ENCODE peak calls at places on chromosomes 7 and 10, in eight cellular contexts. Z is T-helper 1 cell, X is left ventricle myocardium inferior, T is naive B cell, E is stomach, D is AG10803, N is mesendoderm, V is AG04449. S is an unnamed sample.

GRCh38 chr7:124575181-124575580 is 190.4 kb downstream of the GPR37 start:
- DNase-seq in E (no peak), Z (no peak), V (no peak), X (no peak), T (no peak), D (no peak), N (no peak), S (no peak)

GRCh38 chr7:110871856-110872255 is 219.1 kb upstream of the LRRN3 start:
- DNase-seq in X (no peak), T (no peak), N (no peak), V (no peak), E (no peak), D (no peak), Z (no peak), S (no peak)

GRCh38 chr10:123582084-123582989 is 83.8 kb upstream of the GPR26 start:
- DNase-seq in E (peak), N (peak), D (peak), T (peak), Z (no peak), X (peak), V (peak), S (peak)

GRCh38 chr7:127107601-127108007 is 145.1 kb downstream of the GRM8 start:
- DNase-seq in D (peak), N (peak), Z (no peak), V (no peak), E (peak), X (no peak), T (peak), S (no peak)

GRCh38 chr10:7297094-7297493 is 113.7 kb downstream of the SFMBT2 start:
- DNase-seq in X (no peak), V (no peak), D (no peak), N (no peak), E (no peak), T (no peak), Z (no peak), S (no peak)

GRCh38 chr7:116521046-116521664 is 3.7 kb upstream of the CAV1 start:
- DNase-seq in X (no peak), D (no peak), V (no peak), N (no peak), T (no peak), Z (no peak), E (no peak), S (no peak)

GRCh38 chr7:138186951-138187351 is 110.7 kb downstream of the AKR1D1 start:
- DNase-seq in X (no peak), Z (no peak), E (no peak), V (no peak), N (no peak), D (peak), T (no peak), S (no peak)

GRCh38 chr10:116912162-116912561 is 62.9 kb downstream of the ENO4 start:
- DNase-seq in N (no peak), V (no peak), D (no peak), T (no peak), E (no peak), X (no peak), Z (no peak), S (no peak)

GRCh38 chr10:30013684-30014246 is 45.6 kb downstream of the JCAD start:
- DNase-seq in V (no peak), Z (no peak), T (no peak), N (no peak), D (no peak), X (peak), E (peak), S (no peak)

GRCh38 chr10:16116404-16117304 is 256.3 kb upstream of the MINDY3 start:
- DNase-seq in E (no peak), D (peak), T (no peak), N (peak), X (no peak), Z (no peak), V (no peak), S (no peak)

GRCh38 chr7:94303736-94304135 is 91.0 kb upstream of the COL1A2 start:
- DNase-seq in V (peak), Z (no peak), X (no peak), T (no peak), N (no peak), E (no peak), D (peak), S (no peak)

GRCh38 chr7:104272767-104273384 is 55.5 kb upstream of the LHFPL3 start:
- DNase-seq in N (peak), T (no peak), Z (no peak), D (peak), V (peak), X (no peak), E (no peak), S (no peak)

GRCh38 chr10:17062493-17063487 is 66.8 kb downstream of the CUBN start:
- DNase-seq in T (no peak), E (no peak), X (no peak), D (peak), V (peak), Z (no peak), N (peak), S (peak)

GRCh38 chr10:77415311-77415960 is 222.2 kb downstream of the KCNMA1 start:
- DNase-seq in X (no peak), N (no peak), T (no peak), V (no peak), D (peak), E (no peak), Z (no peak), S (no peak)

GRCh38 chr7:132516042-132516840 is 60.0 kb downstream of the PLXNA4 start:
- DNase-seq in V (no peak), E (no peak), Z (no peak), N (peak), T (no peak), D (peak), X (no peak), S (no peak)

GRCh38 chr10:60974463-60975149 is 30.6 kb upstream of the RHOBTB1 start:
- DNase-seq in V (no peak), X (no peak), N (no peak), Z (no peak), T (no peak), D (no peak), E (no peak), S (no peak)

GRCh38 chr7:159239028-159239427 is 94.4 kb upstream of the VIPR2 start:
- DNase-seq in E (no peak), N (no peak), T (no peak), D (no peak), V (no peak), Z (no peak), X (no peak), S (no peak)

GRCh38 chr7:156124356-156124755 is 312.1 kb upstream of the SHH start:
- DNase-seq in N (no peak), V (no peak), E (no peak), Z (no peak), T (no peak), D (no peak), X (no peak), S (no peak)

GRCh38 chr10:6204341-6205191 is 1.8 kb downstream of the PFKFB3 start:
- DNase-seq in X (peak), V (peak), T (no peak), Z (no peak), D (peak), E (peak), N (peak), S (peak)

GRCh38 chr10:114715171-114715670 is 57.1 kb upstream of the ABLIM1 start:
- DNase-seq in Z (no peak), E (no peak), N (no peak), D (peak), T (no peak), V (no peak), X (no peak), S (no peak)

GRCh38 chr7:13989138-13989943 is at the start of gene ETV1:
- DNase-seq in D (peak), T (no peak), Z (no peak), N (peak), V (no peak), E (peak), X (peak), S (peak)

GRCh38 chr10:104762793-104763192 is 121.7 kb downstream of the SORCS3 start:
- DNase-seq in X (no peak), V (no peak), T (no peak), N (no peak), D (no peak), Z (no peak), E (no peak), S (no peak)

S was measured in posterior vena cava.